ENCODE peak calls at places on chromosomes 6 and 20, in four cellular contexts. C is sigmoid colon, Q is stomach, T is breast epithelium. Z is an unnamed sample.

GRCh38 chr6:102798631-102799030 is 1405.1 kb downstream of the GRIK2 start:
- DNase-seq in C (no peak), Q (no peak), T (no peak), Z (no peak)

GRCh38 chr20:59063358-59064213 is 21.0 kb upstream of the PRELID3B start:
- DNase-seq in Q (no peak), T (no peak), C (peak), Z (peak)

GRCh38 chr6:111478749-111479148 is 4.3 kb downstream of the REV3L start:
- DNase-seq in T (no peak), C (no peak), Q (no peak), Z (no peak)

GRCh38 chr6:72621243-72622093 is at the start of gene KCNQ5:
- DNase-seq in C (no peak), Q (no peak), T (no peak), Z (no peak)

GRCh38 chr6:79404677-79405076 is 132.6 kb downstream of the LCA5 start:
- DNase-seq in C (no peak), T (no peak), Q (peak), Z (no peak)

GRCh38 chr20:40579701-40580100 is 109.3 kb downstream of the MAFB start:
- DNase-seq in Q (no peak), T (no peak), C (no peak), Z (no peak)

GRCh38 chr6:43886067-43886461 is 116.1 kb downstream of the VEGFA start:
- DNase-seq in C (peak), T (no peak), Q (no peak), Z (no peak)

GRCh38 chr6:111573118-111573883 is 32.4 kb downstream of the TRAF3IP2 start:
- DNase-seq in C (peak), T (no peak), Q (no peak), Z (peak)

GRCh38 chr20:4081396-4081795 is 66.0 kb upstream of the RNF24 start:
- DNase-seq in C (no peak), T (no peak), Q (no peak), Z (no peak)

GRCh38 chr20:22566876-22567658 is 17.3 kb downstream of the FOXA2 start:
- DNase-seq in T (no peak), C (no peak), Q (no peak), Z (no peak)

GRCh38 chr20:884983-885952 is 30.9 kb downstream of the ANGPT4 start:
- DNase-seq in Q (no peak), C (no peak), T (no peak), Z (no peak)

GRCh38 chr20:44635877-44636276 is 15.6 kb downstream of the ADA start:
- DNase-seq in Q (no peak), C (no peak), T (no peak), Z (no peak)

GRCh38 chr6:168650686-168651085 is 209.7 kb downstream of the SMOC2 start:
- DNase-seq in T (no peak), C (peak), Q (peak), Z (peak)

GRCh38 chr6:168165373-168165772 is 86.4 kb upstream of the FRMD1 start:
- DNase-seq in Q (no peak), C (no peak), T (no peak), Z (peak)

GRCh38 chr20:50980071-50980681 is 21.6 kb downstream of the MOCS3 start:
- DNase-seq in Q (no peak), T (no peak), C (no peak), Z (no peak)

GRCh38 chr6:132479131-132479530 is 33.8 kb downstream of the STX7 start:
- DNase-seq in C (no peak), T (no peak), Q (no peak), Z (no peak)

GRCh38 chr6:159094444-159095252 is 49.9 kb upstream of the TAGAP start:
- DNase-seq in T (no peak), Q (no peak), C (no peak), Z (no peak)

GRCh38 chr20:20520776-20521175 is 152.9 kb downstream of the INSM1 start:
- DNase-seq in T (no peak), Q (no peak), C (no peak), Z (no peak)

GRCh38 chr6:163797313-163797712 is 382.8 kb downstream of the QKI start:
- DNase-seq in T (no peak), C (no peak), Q (no peak), Z (no peak)

GRCh38 chr20:46203510-46203837 is 85.4 kb downstream of the CD40 start:
- DNase-seq in C (no peak), Q (no peak), T (no peak), Z (no peak)

GRCh38 chr20:38143646-38144554 is 21.2 kb downstream of the TGM2 start:
- DNase-seq in C (no peak), Q (peak), T (no peak), Z (peak)

GRCh38 chr20:23235173-23236027 is 115.2 kb upstream of the NXT1 start:
- DNase-seq in C (no peak), Q (peak), T (no peak), Z (no peak)

GRCh38 chr6:104207635-104208034 is 652.1 kb downstream of the HACE1 start:
- DNase-seq in T (no peak), C (no peak), Q (no peak), Z (no peak)

GRCh38 chr6:152313542-152314482 is 323.4 kb downstream of the SYNE1 start:
- DNase-seq in Q (no peak), T (no peak), C (no peak), Z (no peak)

GRCh38 chr6:140758169-140758877 is 1374.4 kb upstream of the GJE1 start:
- DNase-seq in Q (no peak), T (no peak), C (no peak), Z (no peak)

GRCh38 chr20:20759132-20759531 is 46.7 kb upstream of the RALGAPA2 start:
- DNase-seq in Q (no peak), C (no peak), T (no peak), Z (no peak)

GRCh38 chr20:25541676-25542075 is 43.7 kb downstream of the NINL start:
- DNase-seq in C (no peak), T (no peak), Q (no peak), Z (no peak)

GRCh38 chr6:73180718-73181619 is 44.3 kb downstream of the KHDC1L start:
- DNase-seq in Q (no peak), C (no peak), T (no peak), Z (no peak)

GRCh38 chr20:45469336-45470261 is at the start of gene WFDC2:
- DNase-seq in T (peak), Q (peak), C (peak), Z (no peak)

GRCh38 chr6:160141001-160141726 is 19.5 kb downstream of the SLC22A1 start:
- DNase-seq in T (no peak), C (peak), Q (no peak), Z (peak)

GRCh38 chr6:45310118-45310788 is 17.9 kb upstream of the RUNX2 start:
- DNase-seq in C (no peak), Q (no peak), T (no peak), Z (no peak)

GRCh38 chr6:64497634-64498033 is 862.0 kb downstream of the PHF3 start:
- DNase-seq in C (no peak), Q (no peak), T (no peak), Z (no peak)

GRCh38 chr6:170295519-170296422 is 4.9 kb upstream of the DLL1 start:
- DNase-seq in T (no peak), C (no peak), Q (peak), Z (no peak)
- TF ChIP-seq POLR2A in T (no peak), C (no peak), Q (no peak), Z (no peak)

GRCh38 chr20:63697357-63697867 is 960 bp downstream of the TNFRSF6B start:
- DNase-seq in Q (no peak), T (no peak), C (peak), Z (peak)
- TF ChIP-seq POLR2A in Q (no peak), T (no peak), C (no peak), Z (no peak)

DNA sequence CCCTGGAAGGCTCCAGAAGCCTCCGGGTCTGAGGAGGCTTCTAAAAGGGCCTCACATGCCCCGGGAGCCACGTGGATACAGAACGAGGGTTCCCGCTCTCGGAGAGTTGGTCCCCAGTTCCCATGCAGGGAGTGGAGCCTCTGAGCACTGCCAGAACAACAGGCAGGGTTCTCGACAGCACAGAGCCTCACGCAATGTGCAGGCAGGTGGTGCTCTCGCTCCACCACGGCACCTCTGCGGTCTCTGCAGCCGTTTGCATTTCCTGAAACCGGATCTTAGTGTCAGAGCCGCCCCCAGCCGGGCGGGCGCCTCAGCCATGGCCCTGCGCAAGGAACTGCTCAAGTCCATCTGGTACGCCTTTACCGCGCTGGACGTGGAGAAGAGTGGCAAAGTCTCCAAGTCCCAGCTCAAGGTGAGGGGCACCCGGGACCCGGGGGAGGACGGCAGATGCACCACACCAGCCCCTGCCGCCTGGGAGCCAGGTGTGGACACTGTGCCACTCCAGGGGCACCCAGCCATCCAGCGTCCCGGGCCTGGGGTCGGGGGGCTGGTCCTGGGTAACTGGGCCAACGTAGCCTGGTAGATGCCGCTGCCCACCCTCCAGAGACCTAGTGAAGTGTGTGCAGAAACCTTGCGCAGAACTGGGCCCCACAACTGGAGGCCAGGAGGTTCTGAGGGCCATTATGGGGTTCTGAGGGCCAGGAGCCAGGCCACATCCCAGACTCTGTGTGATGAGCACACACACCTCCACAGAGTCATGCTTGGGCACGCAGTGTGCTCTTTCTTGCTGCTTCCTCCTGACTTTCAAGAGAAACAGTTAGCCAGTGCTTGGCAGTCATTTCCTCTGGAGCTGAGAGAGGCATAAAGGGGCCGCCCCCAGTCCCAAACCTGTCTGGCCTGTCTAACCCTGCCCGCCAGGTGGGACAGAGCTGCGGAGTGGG is at the start of gene DEF6:
- DNase-seq in C (peak), Q (peak), T (peak), Z (peak)
- TF ChIP-seq POLR2A in C (no peak), Q (no peak), T (no peak), Z (no peak)

GRCh38 chr6:34657307-34657978 is 39.1 kb downstream of the ILRUN start:
- DNase-seq in Q (peak), T (no peak), C (peak), Z (peak)
- TF ChIP-seq POLR2A in Q (no peak), T (no peak), C (no peak), Z (no peak)

DNA sequence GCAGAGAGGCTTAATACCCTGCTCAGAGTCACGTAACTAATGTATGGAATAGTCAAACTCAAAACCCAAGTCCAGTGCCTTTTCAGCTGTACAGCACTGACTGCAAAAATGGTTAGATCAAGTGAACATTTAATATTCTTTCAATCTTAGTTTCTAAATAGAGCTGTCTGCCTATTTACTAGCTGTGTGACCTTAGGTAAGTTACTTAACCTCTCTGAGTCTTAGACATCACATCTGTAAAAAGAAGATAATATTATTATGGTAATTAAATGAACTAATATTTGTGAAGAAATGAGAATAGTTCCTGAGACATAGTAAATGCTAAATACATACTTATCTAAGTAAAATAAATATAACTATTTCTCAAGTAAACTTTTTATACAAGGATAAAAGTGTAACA is 235.5 kb downstream of the SAMD5 start:
- DNase-seq in Q (no peak), C (no peak), T (no peak), Z (no peak)
- TF ChIP-seq POLR2A in Q (no peak), C (no peak), T (no peak), Z (no peak)

GRCh38 chr6:12288844-12289654 is 1.1 kb upstream of the EDN1 start:
- DNase-seq in C (no peak), T (no peak), Q (peak), Z (peak)

GRCh38 chr6:12289655-12290489 is at the start of gene EDN1:
- DNase-seq in T (peak), Q (peak), C (peak), Z (peak)

GRCh38 chr6:12291083-12291784 is 1.1 kb downstream of the EDN1 start:
- DNase-seq in T (no peak), C (no peak), Q (no peak), Z (no peak)

GRCh38 chr6:12291785-12292604 is 1.8 kb downstream of the EDN1 start:
- DNase-seq in Q (peak), T (no peak), C (no peak), Z (no peak)

GRCh38 chr6:12290490-12290820 is 294 bp downstream of the EDN1 start:
- DNase-seq in C (no peak), Q (no peak), T (no peak), Z (no peak)
- TF ChIP-seq POLR2A in C (no peak), Q (no peak), T (no peak), Z (no peak)

Z was measured in uterus.